ENCODE peak calls at places on chromosome 3, in four cellular contexts. K is stomach, O is A549, M is ovary. Y is an unnamed sample.

GRCh38 chr3:64016941-64017620 is 6.2 kb downstream of the PSMD6 start:
- DNase-seq in M (no peak), K (no peak), O (no peak), Y (no peak)

GRCh38 chr3:52043750-52044149 is 12.6 kb downstream of the DUSP7 start:
- DNase-seq in K (no peak), O (no peak), M (no peak), Y (no peak)

GRCh38 chr3:34035775-34036174 is 237.3 kb downstream of the PDCD6IP start:
- DNase-seq in K (no peak), O (no peak), M (no peak), Y (no peak)

GRCh38 chr3:169966086-169966950 is at the start of gene SEC62:
- DNase-seq in K (peak; percentile 96), M (peak; percentile 94), O (peak; percentile 88), Y (peak; percentile 93)

GRCh38 chr3:52053307-52054304 is 2.8 kb downstream of the DUSP7 start:
- DNase-seq in M (peak; percentile 44), K (no peak), O (no peak), Y (no peak)

GRCh38 chr3:196793224-196793623 is 53.6 kb downstream of the PAK2 start:
- DNase-seq in O (peak; percentile 60), M (no peak), K (no peak), Y (no peak)

GRCh38 chr3:167940241-167940640 is 155.5 kb downstream of the GOLIM4 start:
- DNase-seq in M (no peak), O (no peak), K (no peak), Y (no peak)

GRCh38 chr3:184694694-184695093 is 17.2 kb downstream of the MAGEF1 start:
- DNase-seq in K (no peak), M (no peak), O (no peak), Y (no peak)

GRCh38 chr3:107988464-107989156 is 102.2 kb downstream of the CD47 start:
- DNase-seq in O (no peak), K (peak; percentile 52), M (peak; percentile 18), Y (peak; percentile 91)

GRCh38 chr3:2860626-2861025 is 249.5 kb downstream of the IL5RA start:
- DNase-seq in M (no peak), K (no peak), O (no peak), Y (no peak)

GRCh38 chr3:102180291-102180931 is 254.4 kb upstream of the ZPLD1 start:
- DNase-seq in O (no peak), M (no peak), K (no peak), Y (no peak)

GRCh38 chr3:174874258-174874657 is 15.1 kb downstream of the NAALADL2 start:
- DNase-seq in K (no peak), O (no peak), M (no peak), Y (no peak)

GRCh38 chr3:128296469-128297251 is 143.4 kb downstream of the EEFSEC start:
- DNase-seq in K (peak; percentile 18), O (no peak), M (no peak), Y (no peak)

GRCh38 chr3:155497930-155498647 is 204.6 kb upstream of the STRIT1 start:
- DNase-seq in K (no peak), O (peak; percentile 32), M (no peak), Y (no peak)

GRCh38 chr3:46932455-46933225 is 43.9 kb downstream of the CCDC12 start:
- DNase-seq in K (peak; percentile 24), O (no peak), M (no peak), Y (no peak)

GRCh38 chr3:12810963-12811362 is 14.5 kb downstream of the CAND2 start:
- DNase-seq in O (no peak), K (no peak), M (no peak), Y (no peak)

GRCh38 chr3:20258371-20258770 is 72.4 kb upstream of the SGO1 start:
- DNase-seq in M (no peak), K (no peak), O (no peak), Y (no peak)

GRCh38 chr3:129539201-129539600 is 3.8 kb upstream of the H1-8 start:
- DNase-seq in M (no peak), K (no peak), O (no peak), Y (no peak)

GRCh38 chr3:52021869-52022268 is 26.2 kb upstream of the RPL29 start:
- DNase-seq in O (no peak), K (no peak), M (no peak), Y (no peak)

GRCh38 chr3:120497318-120497717 is 46.5 kb upstream of the FSTL1 start:
- DNase-seq in K (no peak), M (no peak), O (no peak), Y (no peak)

GRCh38 chr3:196218155-196218712 is 1.9 kb downstream of the SLC51A start:
- DNase-seq in K (no peak), M (no peak), O (no peak), Y (no peak)

GRCh38 chr3:134392336-134392983 is 18.2 kb upstream of the AMOTL2 start:
- DNase-seq in O (no peak), M (no peak), K (no peak), Y (no peak)

GRCh38 chr3:74789111-74789510 is 174.7 kb upstream of the CNTN3 start:
- DNase-seq in K (no peak), M (no peak), O (no peak), Y (no peak)

GRCh38 chr3:134373278-134373941 is 837 bp downstream of the AMOTL2 start:
- DNase-seq in K (peak; percentile 85), O (no peak), M (peak; percentile 87), Y (peak; percentile 89)

GRCh38 chr3:54353547-54354339 is 231.4 kb downstream of the CACNA2D3 start:
- DNase-seq in O (no peak), M (peak; percentile 15), K (no peak), Y (no peak)

GRCh38 chr3:27312044-27312668 is 57.0 kb downstream of the NEK10 start:
- DNase-seq in O (peak; percentile 59), M (no peak), K (no peak), Y (no peak)

GRCh38 chr3:123818324-123818920 is 65.7 kb downstream of the MYLK start:
- DNase-seq in K (no peak), M (no peak), O (no peak), Y (no peak)

GRCh38 chr3:60365360-60365759 is 885.9 kb downstream of the FHIT start:
- DNase-seq in M (no peak), O (no peak), K (no peak), Y (no peak)

GRCh38 chr3:35492846-35493245 is 146.5 kb upstream of the ARPP21 start:
- DNase-seq in O (no peak), K (no peak), M (no peak), Y (no peak)

GRCh38 chr3:27073903-27074302 is 295.3 kb downstream of the NEK10 start:
- DNase-seq in M (no peak), K (no peak), O (no peak), Y (no peak)

GRCh38 chr3:96803860-96804259 is 10.5 kb upstream of the EPHA6 start:
- DNase-seq in M (no peak), K (no peak), O (no peak), Y (no peak)

GRCh38 chr3:2578560-2578959 is 479.9 kb downstream of the CNTN4 start:
- DNase-seq in M (no peak), K (no peak), O (no peak), Y (no peak)

GRCh38 chr3:13416002-13416793 is 3.9 kb downstream of the NUP210 start:
- DNase-seq in M (no peak), K (no peak), O (no peak), Y (no peak)

GRCh38 chr3:111989061-111989678 is 9.6 kb upstream of the TAGLN3 start:
- DNase-seq in O (peak; percentile 49), K (no peak), M (no peak), Y (no peak)

DNA sequence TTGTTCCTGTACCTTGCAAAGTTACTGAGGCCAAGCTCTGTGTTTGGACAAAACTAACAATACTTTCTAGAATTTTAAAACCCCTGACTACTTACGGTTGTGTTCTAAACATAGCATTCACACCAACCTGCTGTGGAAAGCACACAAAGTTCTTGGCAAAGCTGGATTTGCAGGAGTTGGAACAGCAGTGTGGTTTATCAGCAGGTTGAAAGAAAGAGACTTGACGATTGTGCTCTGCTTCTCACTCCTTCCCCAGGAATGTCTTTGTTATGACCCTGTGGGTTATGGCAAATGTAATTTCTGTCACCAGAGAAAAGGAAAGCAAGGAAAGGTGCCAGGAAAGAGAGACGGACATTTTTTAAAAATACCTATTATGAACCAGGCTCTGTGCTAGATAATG is 165.5 kb upstream of the TGFBR2 start:
- DNase-seq in O (no peak), K (peak; percentile 63), M (peak; percentile 25), Y (no peak)
- TF ChIP-seq EP300 in O (no peak), K (peak; percentile 71), M (peak; percentile 39), Y (no peak)

DNA sequence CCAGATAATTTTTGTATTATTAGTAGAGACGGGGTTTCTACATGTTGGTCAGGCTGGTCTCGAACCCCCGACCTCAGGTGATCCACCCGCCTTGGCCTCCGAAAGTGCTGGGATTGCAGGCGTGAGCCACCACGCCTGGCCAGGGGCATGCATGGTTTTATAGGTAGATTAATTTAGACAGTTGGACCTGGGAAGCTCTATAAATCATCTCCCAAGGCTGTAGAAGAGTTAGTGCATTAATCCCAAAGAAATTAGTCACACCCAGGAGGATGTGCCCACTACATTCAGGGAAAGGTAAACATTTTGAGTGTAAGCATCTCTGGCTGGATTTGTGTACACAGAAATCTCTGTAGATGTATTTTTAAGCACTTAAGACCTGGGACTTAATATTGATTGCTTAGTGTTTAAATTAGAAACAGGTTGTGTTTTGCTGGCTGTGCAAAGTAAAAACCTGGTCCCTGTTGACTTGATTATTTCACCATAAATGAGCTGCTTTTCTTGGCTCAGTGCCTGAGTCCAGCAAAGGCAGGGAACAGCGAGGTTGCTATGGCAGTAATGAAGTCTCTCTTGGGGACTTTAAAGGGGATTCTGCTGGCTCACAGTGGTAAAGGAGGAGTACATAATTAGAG is 19.2 kb downstream of the EXOSC7 start:
- DNase-seq in M (no peak), O (no peak), K (peak; percentile 37), Y (peak; percentile 33)
- H3K27ac ChIP-seq in M (no peak overlapping the region), O (no peak overlapping the region), K (peak overlapping the region; percentile 64), Y (peak overlapping the region; percentile 24)

GRCh38 chr3:65948833-65949573 is 89.7 kb downstream of the MAGI1 start:
- DNase-seq in O (no peak), M (no peak), K (no peak), Y (no peak)
- TF ChIP-seq EP300 in O (no peak), M (no peak), K (no peak), Y (no peak)

DNA sequence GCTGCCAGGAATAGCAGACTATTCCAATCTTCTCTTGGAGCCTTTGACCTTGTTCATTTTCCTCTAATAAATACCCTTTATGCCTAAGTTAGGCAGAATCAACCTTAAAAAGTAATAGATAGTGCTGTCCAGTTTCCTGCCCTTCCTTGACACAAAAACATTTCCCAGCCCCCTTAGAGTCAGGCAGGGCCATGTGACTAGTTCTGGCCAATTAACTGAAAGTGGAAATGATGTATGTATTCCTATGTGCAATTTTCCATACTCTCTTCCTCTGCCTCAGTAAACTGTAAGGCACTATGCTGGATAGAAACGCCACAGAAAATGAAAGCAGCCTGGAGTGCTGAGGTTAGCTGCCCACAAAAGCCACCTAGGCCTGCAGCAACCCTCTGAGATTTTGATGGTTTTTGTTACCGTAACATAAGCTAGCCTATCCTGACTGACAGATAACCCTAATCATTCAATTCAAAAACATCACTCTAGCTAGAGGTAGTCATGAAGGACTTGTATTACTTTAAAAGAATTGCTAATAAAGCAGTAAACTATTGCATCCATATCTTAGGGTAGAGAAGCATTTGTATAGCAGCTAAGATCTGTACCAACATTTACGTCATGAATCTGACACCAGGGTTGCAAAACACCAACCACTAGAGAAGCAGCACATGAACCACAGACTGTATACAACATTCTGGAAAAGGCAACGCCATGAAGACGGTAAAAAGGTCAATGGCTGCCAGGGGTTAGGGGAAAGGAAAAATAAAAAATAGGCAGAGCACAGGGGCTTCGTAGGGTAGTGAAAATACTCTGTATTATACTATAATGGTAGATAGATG is 112.9 kb downstream of the ULK4 start:
- DNase-seq in M (no peak), O (no peak), K (no peak), Y (no peak)
- H3K27ac ChIP-seq in M (no peak overlapping the region), O (no peak overlapping the region), K (no peak overlapping the region), Y (no peak overlapping the region)

Y was measured in upper lobe of left lung.